ENCODE peak calls at places on chromosomes 7 and 10, in eight cellular contexts. One of them, this sample, is unnamed.

GRCh38 chr10:36779238-36779846 is 346.1 kb upstream of the ANKRD30A start:
- DNase-seq in stomach: no peak
- DNase-seq in A549: peak
- DNase-seq in HepG2: peak
- DNase-seq in endothelial cell of umbilical vein: peak
- DNase-seq in tibial nerve: peak
- DNase-seq in esophagus squamous epithelium: no peak
- DNase-seq in adrenal gland: peak
- DNase-seq in this sample: peak

GRCh38 chr7:945556-946255 is 8.8 kb downstream of the ADAP1 start:
- DNase-seq in endothelial cell of umbilical vein: no peak
- DNase-seq in adrenal gland: no peak
- DNase-seq in A549: no peak
- DNase-seq in HepG2: no peak
- DNase-seq in tibial nerve: no peak
- DNase-seq in esophagus squamous epithelium: no peak
- DNase-seq in stomach: peak
- DNase-seq in this sample: no peak

GRCh38 chr7:27107901-27108381 is 5.5 kb upstream of the HOXA2 start:
- DNase-seq in tibial nerve: no peak
- DNase-seq in endothelial cell of umbilical vein: no peak
- DNase-seq in A549: no peak
- DNase-seq in stomach: no peak
- DNase-seq in adrenal gland: no peak
- DNase-seq in HepG2: no peak
- DNase-seq in esophagus squamous epithelium: no peak
- DNase-seq in this sample: no peak

GRCh38 chr7:46607176-46607575 is 686.1 kb upstream of the IGFBP3 start:
- DNase-seq in adrenal gland: no peak
- DNase-seq in A549: no peak
- DNase-seq in HepG2: no peak
- DNase-seq in endothelial cell of umbilical vein: no peak
- DNase-seq in esophagus squamous epithelium: no peak
- DNase-seq in stomach: no peak
- DNase-seq in tibial nerve: no peak
- DNase-seq in this sample: no peak

GRCh38 chr10:117137031-117137910 is 799 bp downstream of the VAX1 start:
- DNase-seq in adrenal gland: no peak
- DNase-seq in HepG2: no peak
- DNase-seq in tibial nerve: no peak
- DNase-seq in stomach: no peak
- DNase-seq in esophagus squamous epithelium: no peak
- DNase-seq in endothelial cell of umbilical vein: peak
- DNase-seq in A549: peak
- DNase-seq in this sample: no peak

GRCh38 chr7:87152897-87153641 is 816 bp downstream of the DMTF1 start:
- DNase-seq in esophagus squamous epithelium: no peak
- DNase-seq in tibial nerve: peak
- DNase-seq in endothelial cell of umbilical vein: peak
- DNase-seq in stomach: peak
- DNase-seq in adrenal gland: peak
- DNase-seq in HepG2: peak
- DNase-seq in A549: peak
- DNase-seq in this sample: no peak

GRCh38 chr7:79612027-79612426 is 158.6 kb upstream of the MAGI2 start:
- DNase-seq in tibial nerve: no peak
- DNase-seq in HepG2: no peak
- DNase-seq in endothelial cell of umbilical vein: peak
- DNase-seq in stomach: no peak
- DNase-seq in esophagus squamous epithelium: no peak
- DNase-seq in A549: no peak
- DNase-seq in adrenal gland: no peak
- DNase-seq in this sample: no peak

GRCh38 chr7:3942778-3943177 is 641.7 kb downstream of the SDK1 start:
- DNase-seq in A549: peak
- DNase-seq in adrenal gland: no peak
- DNase-seq in endothelial cell of umbilical vein: no peak
- DNase-seq in stomach: no peak
- DNase-seq in tibial nerve: no peak
- DNase-seq in esophagus squamous epithelium: no peak
- DNase-seq in HepG2: no peak
- DNase-seq in this sample: no peak

GRCh38 chr10:110901954-110902819 is 16.8 kb downstream of the BBIP1 start:
- DNase-seq in adrenal gland: no peak
- DNase-seq in A549: peak
- DNase-seq in HepG2: no peak
- DNase-seq in esophagus squamous epithelium: no peak
- DNase-seq in stomach: no peak
- DNase-seq in tibial nerve: no peak
- DNase-seq in endothelial cell of umbilical vein: no peak
- DNase-seq in this sample: no peak

GRCh38 chr7:151316896-151317295 is 24.7 kb upstream of the NUB1 start:
- DNase-seq in tibial nerve: no peak
- DNase-seq in endothelial cell of umbilical vein: no peak
- DNase-seq in A549: no peak
- DNase-seq in esophagus squamous epithelium: no peak
- DNase-seq in adrenal gland: no peak
- DNase-seq in stomach: no peak
- DNase-seq in HepG2: no peak
- DNase-seq in this sample: no peak

GRCh38 chr10:6204063-6204340 is 1.3 kb downstream of the PFKFB3 start:
- DNase-seq in A549: no peak
- DNase-seq in stomach: peak
- DNase-seq in tibial nerve: no peak
- DNase-seq in endothelial cell of umbilical vein: no peak
- DNase-seq in adrenal gland: no peak
- DNase-seq in esophagus squamous epithelium: no peak
- DNase-seq in HepG2: no peak
- DNase-seq in this sample: peak

GRCh38 chr7:24725554-24726260 is 31.6 kb downstream of the GSDME start:
- DNase-seq in tibial nerve: no peak
- DNase-seq in HepG2: no peak
- DNase-seq in A549: no peak
- DNase-seq in endothelial cell of umbilical vein: no peak
- DNase-seq in adrenal gland: peak
- DNase-seq in esophagus squamous epithelium: no peak
- DNase-seq in stomach: no peak
- DNase-seq in this sample: no peak

GRCh38 chr7:6271694-6272371 is 591 bp downstream of the CYTH3 start:
- DNase-seq in HepG2: no peak
- DNase-seq in esophagus squamous epithelium: no peak
- DNase-seq in adrenal gland: peak
- DNase-seq in tibial nerve: no peak
- DNase-seq in A549: no peak
- DNase-seq in endothelial cell of umbilical vein: peak
- DNase-seq in stomach: peak
- DNase-seq in this sample: no peak

GRCh38 chr7:106075937-106076336 is 36.2 kb downstream of the SYPL1 start:
- DNase-seq in esophagus squamous epithelium: no peak
- DNase-seq in A549: no peak
- DNase-seq in adrenal gland: no peak
- DNase-seq in stomach: no peak
- DNase-seq in tibial nerve: no peak
- DNase-seq in HepG2: no peak
- DNase-seq in endothelial cell of umbilical vein: peak
- DNase-seq in this sample: no peak

GRCh38 chr7:44081266-44081748 is 1.0 kb downstream of the POLM start:
- DNase-seq in esophagus squamous epithelium: no peak
- DNase-seq in stomach: no peak
- DNase-seq in HepG2: no peak
- DNase-seq in endothelial cell of umbilical vein: no peak
- DNase-seq in tibial nerve: no peak
- DNase-seq in A549: no peak
- DNase-seq in adrenal gland: no peak
- DNase-seq in this sample: no peak

GRCh38 chr10:118842826-118843624 is 88.3 kb upstream of the CACUL1 start:
- DNase-seq in stomach: no peak
- DNase-seq in tibial nerve: no peak
- DNase-seq in HepG2: no peak
- DNase-seq in adrenal gland: no peak
- DNase-seq in endothelial cell of umbilical vein: no peak
- DNase-seq in esophagus squamous epithelium: no peak
- DNase-seq in A549: no peak
- DNase-seq in this sample: no peak

GRCh38 chr7:98908585-98908984 is 30.3 kb downstream of the TRRAP start:
- DNase-seq in stomach: no peak
- DNase-seq in tibial nerve: no peak
- DNase-seq in adrenal gland: peak
- DNase-seq in endothelial cell of umbilical vein: no peak
- DNase-seq in HepG2: no peak
- DNase-seq in A549: no peak
- DNase-seq in esophagus squamous epithelium: no peak
- DNase-seq in this sample: no peak

GRCh38 chr7:157520249-157520648 is 183.4 kb downstream of the DNAJB6 start:
- DNase-seq in HepG2: no peak
- DNase-seq in adrenal gland: no peak
- DNase-seq in endothelial cell of umbilical vein: no peak
- DNase-seq in tibial nerve: no peak
- DNase-seq in A549: no peak
- DNase-seq in stomach: no peak
- DNase-seq in esophagus squamous epithelium: no peak
- DNase-seq in this sample: no peak

DNA sequence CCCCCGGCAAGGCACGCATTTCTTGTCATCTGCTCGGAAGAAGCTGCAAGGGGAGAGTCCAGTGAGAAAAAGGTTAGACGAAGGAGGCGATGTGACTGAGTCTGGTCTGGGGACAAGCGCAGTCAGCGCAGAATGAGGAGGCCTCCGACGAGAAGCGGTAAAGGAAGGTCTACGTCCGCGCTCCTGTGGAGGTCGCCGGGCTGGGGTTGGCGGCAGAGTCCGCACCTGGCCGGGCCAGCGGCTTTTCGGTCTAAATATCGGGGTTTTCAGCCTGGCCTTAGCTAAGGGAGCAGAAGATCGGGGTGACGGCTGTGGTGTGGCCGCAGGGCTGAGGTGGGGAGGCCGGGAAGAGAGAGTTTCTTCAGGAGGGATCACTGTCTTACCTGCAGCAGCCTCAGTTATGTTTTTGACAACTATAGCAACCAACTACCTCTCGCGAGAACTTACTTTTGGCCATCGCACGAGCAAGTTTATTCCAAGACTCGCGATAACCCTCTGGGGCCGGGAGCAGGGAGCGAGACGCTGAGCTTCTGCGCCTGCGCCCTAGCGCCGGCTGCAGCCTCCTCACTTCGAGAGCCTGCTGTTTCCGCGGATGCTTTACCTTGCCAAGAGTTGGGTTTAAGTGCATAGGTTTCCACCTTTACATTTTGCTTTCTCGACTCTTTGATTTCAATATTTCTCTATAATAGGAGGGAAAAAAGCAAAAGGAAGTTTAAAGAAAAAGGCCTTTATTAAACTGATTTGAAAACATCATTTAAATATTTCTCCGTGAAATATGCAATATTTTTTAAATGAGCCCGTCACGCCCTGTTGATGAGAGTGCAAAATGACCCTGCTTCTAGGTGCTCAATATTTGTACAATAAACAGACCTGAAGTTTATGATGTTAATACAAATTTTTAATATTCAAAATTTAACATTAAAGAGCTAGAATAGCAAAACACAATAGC is at the start of gene CFAP70:
- DNase-seq in A549: peak
- DNase-seq in endothelial cell of umbilical vein: peak
- DNase-seq in stomach: peak
- DNase-seq in HepG2: peak
- DNase-seq in esophagus squamous epithelium: peak
- DNase-seq in tibial nerve: peak
- DNase-seq in adrenal gland: peak
- DNase-seq in this sample: peak
- TF ChIP-seq POLR2A in A549: peak
- TF ChIP-seq POLR2A in endothelial cell of umbilical vein: peak
- TF ChIP-seq POLR2A in stomach: no peak
- TF ChIP-seq POLR2A in HepG2: peak
- TF ChIP-seq POLR2A in esophagus squamous epithelium: no peak
- TF ChIP-seq POLR2A in tibial nerve: no peak
- TF ChIP-seq POLR2A in adrenal gland: no peak
- TF ChIP-seq POLR2A in this sample: peak

DNA sequence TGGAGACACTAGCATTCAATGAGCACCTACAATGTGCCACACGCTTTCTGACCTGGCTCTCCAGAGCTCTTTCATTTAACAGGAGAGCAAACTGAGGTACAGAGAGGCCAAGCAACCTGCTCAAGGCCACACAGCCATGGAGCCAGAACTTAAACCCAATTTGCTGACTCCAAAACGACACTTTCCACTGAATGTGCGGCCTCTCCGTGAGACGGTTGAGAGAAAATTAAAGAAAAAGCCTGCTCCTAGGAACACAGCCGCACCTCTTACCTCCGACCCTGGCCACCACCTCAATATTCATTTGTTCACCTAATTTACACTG is 42.8 kb downstream of the ZCCHC24 start:
- DNase-seq in HepG2: no peak
- DNase-seq in endothelial cell of umbilical vein: no peak
- DNase-seq in tibial nerve: no peak
- DNase-seq in stomach: no peak
- DNase-seq in esophagus squamous epithelium: no peak
- DNase-seq in adrenal gland: no peak
- DNase-seq in A549: no peak
- DNase-seq in this sample: no peak
- TF ChIP-seq POLR2A in HepG2: no peak
- TF ChIP-seq POLR2A in endothelial cell of umbilical vein: no peak
- TF ChIP-seq POLR2A in tibial nerve: no peak
- TF ChIP-seq POLR2A in stomach: no peak
- TF ChIP-seq POLR2A in esophagus squamous epithelium: no peak
- TF ChIP-seq POLR2A in adrenal gland: no peak
- TF ChIP-seq POLR2A in A549: no peak
- TF ChIP-seq POLR2A in this sample: no peak

DNA sequence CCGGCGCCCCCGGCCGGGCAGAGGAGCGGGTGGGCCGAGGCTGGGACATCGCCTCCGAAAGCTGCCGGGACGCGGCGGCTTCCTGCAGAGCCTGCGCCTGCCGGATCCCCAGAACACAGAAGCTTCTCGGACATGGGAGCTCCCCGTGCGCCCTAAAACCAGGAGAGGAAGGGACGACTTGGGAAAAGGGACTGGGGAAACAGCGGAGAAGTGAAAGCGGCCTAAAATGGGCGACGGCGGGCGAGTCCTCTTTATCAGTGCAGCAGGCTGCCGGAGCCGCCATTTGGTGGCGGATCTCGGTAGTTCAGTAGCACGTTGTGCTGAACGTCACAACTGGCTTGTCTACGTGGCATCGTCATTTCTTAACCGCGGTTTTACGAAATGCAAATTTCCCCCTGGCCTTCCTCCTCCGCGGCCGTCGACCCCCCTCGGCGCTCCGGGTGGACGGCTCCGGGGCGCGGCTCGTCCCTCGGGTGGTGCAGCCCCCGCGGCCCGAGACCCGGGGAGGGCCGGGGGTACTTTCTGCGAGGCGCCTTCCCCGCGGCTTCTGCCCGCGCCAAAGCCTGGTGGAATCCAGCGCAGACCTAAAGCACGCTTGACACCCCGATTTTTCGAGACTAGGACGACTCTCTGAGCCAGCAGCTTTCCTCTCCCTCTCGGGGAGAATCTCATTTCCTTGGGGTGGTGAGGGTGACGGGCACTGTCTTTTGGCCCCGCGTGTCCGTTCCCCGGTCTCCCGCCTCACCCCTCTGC is 9.9 kb upstream of the SPAG6 start:
- DNase-seq in HepG2: no peak
- DNase-seq in esophagus squamous epithelium: no peak
- DNase-seq in tibial nerve: peak
- DNase-seq in stomach: peak
- DNase-seq in adrenal gland: peak
- DNase-seq in endothelial cell of umbilical vein: peak
- DNase-seq in A549: peak
- DNase-seq in this sample: no peak
- TF ChIP-seq POLR2A in HepG2: no peak
- TF ChIP-seq POLR2A in esophagus squamous epithelium: no peak
- TF ChIP-seq POLR2A in tibial nerve: no peak
- TF ChIP-seq POLR2A in stomach: no peak
- TF ChIP-seq POLR2A in adrenal gland: no peak
- TF ChIP-seq POLR2A in endothelial cell of umbilical vein: no peak
- TF ChIP-seq POLR2A in A549: no peak
- TF ChIP-seq POLR2A in this sample: no peak

GRCh38 chr7:76303057-76303828 is 770 bp downstream of the HSPB1 start:
- DNase-seq in tibial nerve: peak
- DNase-seq in stomach: peak
- DNase-seq in A549: peak
- DNase-seq in adrenal gland: peak
- DNase-seq in esophagus squamous epithelium: no peak
- DNase-seq in HepG2: peak
- DNase-seq in endothelial cell of umbilical vein: peak
- DNase-seq in this sample: no peak
- TF ChIP-seq POLR2A in tibial nerve: peak
- TF ChIP-seq POLR2A in stomach: no peak
- TF ChIP-seq POLR2A in A549: no peak
- TF ChIP-seq POLR2A in adrenal gland: peak
- TF ChIP-seq POLR2A in esophagus squamous epithelium: peak
- TF ChIP-seq POLR2A in HepG2: no peak
- TF ChIP-seq POLR2A in endothelial cell of umbilical vein: no peak
- TF ChIP-seq POLR2A in this sample: peak